ENCODE peak calls at places on chromosomes 7 and 10, in four cellular contexts. O is AG10803, M is HFFc6, C is osteocyte. R is an unnamed sample.

GRCh38 chr7:149198161-149198816 is 2.9 kb downstream of the ZNF282 start:
- DNase-seq in O (no peak), M (no peak), C (no peak), R (no peak)

GRCh38 chr10:97013983-97014382 is 171.8 kb downstream of the SLIT1 start:
- DNase-seq in O (no peak), M (no peak), C (no peak), R (no peak)

GRCh38 chr7:115911466-115911865 is 119.1 kb downstream of the TFEC start:
- DNase-seq in O (no peak), M (no peak), C (no peak), R (peak; percentile 4)

GRCh38 chr10:34866848-34867247 is 51.8 kb upstream of the PARD3 start:
- DNase-seq in O (no peak), M (no peak), C (no peak), R (no peak)

GRCh38 chr7:119937745-119938144 is 335.2 kb upstream of the KCND2 start:
- DNase-seq in O (no peak), M (no peak), C (no peak), R (no peak)

GRCh38 chr10:11573497-11573896 is 38.0 kb downstream of the USP6NL start:
- DNase-seq in O (peak; percentile 62), M (peak; percentile 12), C (no peak), R (peak; percentile 71)

GRCh38 chr10:88946200-88946599 is 6.4 kb downstream of the ACTA2 start:
- DNase-seq in O (no peak), M (no peak), C (no peak), R (no peak)

GRCh38 chr10:110042891-110043290 is 35.1 kb downstream of the ADD3 start:
- DNase-seq in O (no peak), M (no peak), C (no peak), R (no peak)

GRCh38 chr10:106355450-106355849 is 809.1 kb downstream of the SORCS1 start:
- DNase-seq in O (no peak), M (no peak), C (no peak), R (no peak)

GRCh38 chr10:83943920-83944319 is 195.4 kb upstream of the GHITM start:
- DNase-seq in O (no peak), M (no peak), C (no peak), R (no peak)

GRCh38 chr7:31991846-31992245 is 78.4 kb downstream of the PDE1C start:
- DNase-seq in O (peak; percentile 19), M (no peak), C (no peak), R (no peak)

GRCh38 chr10:113957013-113957412 is 86.7 kb upstream of the ADRB1 start:
- DNase-seq in O (peak; percentile 84), M (peak; percentile 72), C (no peak), R (peak; percentile 85)

GRCh38 chr7:69780377-69780776 is 182.1 kb downstream of the AUTS2 start:
- DNase-seq in O (peak; percentile 60), M (no peak), C (no peak), R (no peak)

GRCh38 chr10:36717118-36717517 is 408.3 kb upstream of the ANKRD30A start:
- DNase-seq in O (no peak), M (no peak), C (no peak), R (no peak)

GRCh38 chr7:138738551-138739335 is 37.6 kb upstream of the SVOPL start:
- DNase-seq in O (peak; percentile 75), M (peak; percentile 68), C (peak; percentile 94), R (peak; percentile 88)

GRCh38 chr7:20329389-20330175 is 1.1 kb upstream of the ITGB8 start:
- DNase-seq in O (peak; percentile 73), M (peak; percentile 39), C (no peak), R (peak; percentile 51)

GRCh38 chr10:121137533-121137932 is 286.4 kb downstream of the WDR11 start:
- DNase-seq in O (no peak), M (no peak), C (no peak), R (no peak)

GRCh38 chr7:121761399-121761798 is 111.6 kb upstream of the PTPRZ1 start:
- DNase-seq in O (no peak), M (no peak), C (no peak), R (no peak)

GRCh38 chr7:102914585-102914984 is 1.8 kb downstream of the LRRC17 start:
- DNase-seq in O (no peak), M (peak; percentile 37), C (no peak), R (no peak)

GRCh38 chr7:95772771-95773581 is 622 bp downstream of the DYNC1I1 start:
- DNase-seq in O (peak; percentile 4), M (no peak), C (no peak), R (peak; percentile 10)

GRCh38 chr10:101902032-101902799 is 58.6 kb upstream of the KCNIP2 start:
- DNase-seq in O (no peak), M (no peak), C (no peak), R (no peak)

GRCh38 chr10:110456046-110456445 is 41.7 kb upstream of the DUSP5 start:
- DNase-seq in O (no peak), M (no peak), C (no peak), R (no peak)

GRCh38 chr10:2011106-2011716 is 273.9 kb upstream of the ADARB2 start:
- DNase-seq in O (no peak), M (no peak), C (no peak), R (no peak)

GRCh38 chr10:36489928-36490279 is 635.5 kb upstream of the ANKRD30A start:
- DNase-seq in O (peak; percentile 66), M (no peak), C (no peak), R (peak; percentile 52)

GRCh38 chr10:5566606-5567005 is 41.8 kb downstream of the CALML3 start:
- DNase-seq in O (no peak), M (peak; percentile 56), C (no peak), R (no peak)

GRCh38 chr7:73871163-73872011 is 10.4 kb downstream of the TMEM270 start:
- DNase-seq in O (peak; percentile 44), M (no peak), C (no peak), R (no peak)

GRCh38 chr10:50561266-50561665 is 62.5 kb downstream of the SGMS1 start:
- DNase-seq in O (peak; percentile 99), M (peak; percentile 87), C (no peak), R (peak; percentile 96)

GRCh38 chr10:67659497-67659896 is 36.5 kb downstream of the CTNNA3 start:
- DNase-seq in O (no peak), M (no peak), C (no peak), R (no peak)

GRCh38 chr10:67663449-67664087 is 32.4 kb downstream of the CTNNA3 start:
- DNase-seq in O (no peak), M (no peak), C (no peak), R (no peak)

GRCh38 chr10:67662415-67662814 is 33.6 kb downstream of the CTNNA3 start:
- DNase-seq in O (no peak), M (no peak), C (no peak), R (no peak)

GRCh38 chr10:67657775-67658174 is 38.2 kb downstream of the CTNNA3 start:
- DNase-seq in O (no peak), M (no peak), C (no peak), R (no peak)
- TF ChIP-seq CTCF in O (no peak), M (no peak), C (no peak), R (no peak)

DNA sequence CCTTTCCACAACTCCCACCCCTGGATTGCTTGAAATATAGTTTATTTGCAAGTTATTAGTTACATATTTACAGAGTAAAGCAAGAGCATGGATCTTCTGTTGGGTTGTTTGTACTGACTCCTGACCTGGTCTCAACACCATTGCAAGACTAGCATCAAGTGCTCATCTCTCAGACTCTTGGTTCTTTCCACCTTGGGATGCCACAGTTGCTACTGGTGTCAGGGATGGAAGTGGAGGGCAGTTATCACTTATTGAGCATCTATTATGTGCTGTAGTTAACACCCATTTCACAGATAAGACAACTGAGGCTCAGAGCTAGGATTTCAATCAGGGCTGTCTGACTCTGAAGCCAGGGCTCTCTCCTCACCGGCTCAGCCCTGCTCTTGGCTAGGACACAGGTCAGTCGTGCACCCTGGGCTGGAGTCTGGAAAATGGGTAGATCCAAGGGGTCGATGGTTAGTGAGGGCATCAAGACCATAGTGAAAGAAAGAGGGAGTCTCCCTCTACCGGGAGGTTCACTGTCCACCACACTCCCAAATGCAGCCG is 614 bp upstream of the ADAMTS14 start:
- DNase-seq in O (peak; percentile 25), M (no peak), C (no peak), R (no peak)
- TF ChIP-seq CTCF in O (peak; percentile 31), M (no peak), C (peak; percentile 30), R (peak; percentile 28)

GRCh38 chr10:74151879-74152722 is 1.1 kb downstream of the ADK start:
- DNase-seq in O (no peak), M (no peak), C (no peak), R (peak; percentile 21)

GRCh38 chr10:74150151-74151056 is at the start of gene AP3M1:
- DNase-seq in O (no peak), M (no peak), C (peak; percentile 90), R (no peak)

GRCh38 chr10:74151057-74151878 is at the start of gene ADK:
- DNase-seq in O (peak; percentile 95), M (peak; percentile 97), C (peak; percentile 99), R (peak; percentile 98)

GRCh38 chr10:74153676-74154075 is 2.7 kb downstream of the ADK start:
- DNase-seq in O (no peak), M (no peak), C (no peak), R (no peak)

DNA sequence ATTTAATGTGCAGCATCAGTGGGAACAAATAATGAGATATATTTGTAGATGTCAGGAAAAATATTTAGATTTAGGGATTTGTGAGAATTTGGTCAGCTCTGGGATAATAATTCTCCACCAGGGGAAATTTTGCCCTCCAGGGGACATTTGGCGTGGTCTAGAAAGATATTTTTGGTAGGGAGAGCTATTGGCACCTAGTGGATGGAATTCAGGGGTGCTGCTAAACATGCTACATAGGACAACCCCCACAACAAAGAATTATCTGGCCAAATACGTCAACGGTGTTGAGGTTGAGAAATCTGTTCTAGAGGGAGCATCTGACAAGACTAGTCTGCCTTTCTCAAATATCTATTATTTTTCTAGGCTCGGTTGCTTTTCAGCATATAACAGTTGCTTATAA is 2.1 kb downstream of the ADK start:
- DNase-seq in O (peak; percentile 65), M (peak; percentile 63), C (no peak), R (peak; percentile 85)
- TF ChIP-seq CTCF in O (peak; percentile 53), M (peak; percentile 84), C (peak; percentile 41), R (peak; percentile 59)

GRCh38 chr7:101815826-101816488 is 1.5 kb upstream of the CUX1 start:
- DNase-seq in O (peak; percentile 82), M (peak; percentile 64), C (peak; percentile 91), R (peak; percentile 87)
- TF ChIP-seq CTCF in O (peak; percentile 28), M (no peak), C (peak; percentile 23), R (peak; percentile 3)

GRCh38 chr7:151351027-151351426 is 9.4 kb downstream of the NUB1 start:
- DNase-seq in O (no peak), M (no peak), C (no peak), R (no peak)
- TF ChIP-seq CTCF in O (no peak), M (no peak), C (no peak), R (peak; percentile 20)

GRCh38 chr7:97020601-97021442 is 3.8 kb downstream of the DLX5 start:
- DNase-seq in O (no peak), M (no peak), C (no peak), R (no peak)
- TF ChIP-seq CTCF in O (no peak), M (no peak), C (no peak), R (no peak)

GRCh38 chr7:17940302-17941170 is at the start of gene SNX13:
- DNase-seq in O (peak; percentile 90), M (peak; percentile 90), C (peak; percentile 97), R (peak; percentile 94)
- TF ChIP-seq CTCF in O (peak; percentile 34), M (peak; percentile 67), C (peak; percentile 44), R (peak; percentile 19)

R was measured in fibroblast of villous mesenchyme.